ENCODE peak calls at places on chromosomes 16 and 17, in ten cellular contexts. M is HCT116; P is A549; V is naive thymus-derived CD4-positive, alpha-beta T cell; K is endodermal cell; C is uterus; L is CD4-positive, alpha-beta memory T cell; T is adrenal gland; W is heart right ventricle; B is mesendoderm. O is an unnamed sample. For H3K4me1, the result is how much of the 10 kb centered on the place peaks cover.

GRCh38 chr16:52078716-52079655 is 468.0 kb downstream of the TOX3 start:
- DNase-seq in M (no peak), P (no peak), V (no peak), K (no peak), C (no peak), L (no peak), T (no peak), W (no peak), B (no peak), O (no peak)

GRCh38 chr16:75017670-75018525 is 19.1 kb downstream of the ZNRF1 start:
- DNase-seq in M (no peak), P (no peak), V (no peak), K (no peak), C (no peak), L (no peak), T (no peak), W (no peak), B (no peak), O (no peak)

GRCh38 chr16:81241706-81242105 is 3.2 kb downstream of the BCO1 start:
- DNase-seq in M (no peak), P (no peak), V (no peak), K (no peak), C (no peak), L (no peak), T (no peak), W (no peak), B (no peak), O (no peak)

GRCh38 chr16:10362077-10362863 is 23.6 kb upstream of the ATF7IP2 start:
- DNase-seq in M (no peak), P (no peak), V (peak), K (no peak), C (no peak), L (peak), T (no peak), W (no peak), B (no peak), O (no peak)

GRCh38 chr16:14291941-14292825 is 221.1 kb downstream of the MRTFB start:
- DNase-seq in M (no peak), P (no peak), V (no peak), K (peak), C (no peak), L (no peak), T (no peak), W (no peak), B (no peak), O (no peak)

GRCh38 chr17:31722251-31723056 is 136.6 kb downstream of the COPRS start:
- DNase-seq in M (no peak), P (no peak), V (no peak), K (no peak), C (no peak), L (no peak), T (peak), W (peak), B (no peak), O (no peak)

GRCh38 chr16:89268987-89269735 is 51.7 kb downstream of the ZNF778 start:
- DNase-seq in M (no peak), P (no peak), V (no peak), K (no peak), C (no peak), L (no peak), T (peak), W (no peak), B (no peak), O (no peak)

GRCh38 chr17:40854175-40854814 is 12.7 kb downstream of the KRT12 start:
- DNase-seq in M (peak), P (peak), V (no peak), K (no peak), C (no peak), L (no peak), T (no peak), W (no peak), B (no peak), O (no peak)

GRCh38 chr16:77679901-77680300 is 42.4 kb upstream of the NUDT7 start:
- DNase-seq in M (peak), P (no peak), V (no peak), K (no peak), C (no peak), L (no peak), T (no peak), W (no peak), B (no peak), O (no peak)

GRCh38 chr17:83083368-83084201 is 4.2 kb downstream of the METRNL start:
- DNase-seq in M (no peak), P (peak), V (no peak), K (peak), C (peak), L (peak), T (no peak), W (no peak), B (peak), O (no peak)

GRCh38 chr16:23608194-23608593 is 12.1 kb upstream of the NDUFAB1 start:
- DNase-seq in M (no peak), P (no peak), V (no peak), K (no peak), C (no peak), L (no peak), T (no peak), W (peak), B (no peak), O (no peak)

GRCh38 chr17:8871081-8871581 is 3.7 kb upstream of the PIK3R6 start:
- DNase-seq in M (no peak), P (no peak), V (no peak), K (peak), C (no peak), L (no peak), T (no peak), W (no peak), B (no peak), O (no peak)

GRCh38 chr17:77735341-77736206 is 222.9 kb upstream of the TNRC6C start:
- DNase-seq in M (no peak), P (no peak), V (no peak), K (peak), C (peak), L (no peak), T (no peak), W (peak), B (peak), O (no peak)

GRCh38 chr16:48635199-48635718 is 25.3 kb upstream of the N4BP1 start:
- DNase-seq in M (no peak), P (no peak), V (no peak), K (no peak), C (no peak), L (no peak), T (no peak), W (no peak), B (no peak), O (peak)

GRCh38 chr17:82283208-82283749 is 9.8 kb upstream of the CSNK1D start:
- DNase-seq in M (no peak), P (peak), V (no peak), K (no peak), C (no peak), L (no peak), T (no peak), W (no peak), B (no peak), O (no peak)

GRCh38 chr16:52603015-52603414 is 56.1 kb upstream of the TOX3 start:
- DNase-seq in M (no peak), P (no peak), V (no peak), K (no peak), C (no peak), L (no peak), T (no peak), W (no peak), B (no peak), O (no peak)

GRCh38 chr16:80034948-80035700 is 434.6 kb upstream of the MAF start:
- DNase-seq in M (no peak), P (no peak), V (no peak), K (no peak), C (no peak), L (no peak), T (no peak), W (no peak), B (peak), O (no peak)

GRCh38 chr16:10338426-10338825 is 47.4 kb upstream of the ATF7IP2 start:
- DNase-seq in M (no peak), P (no peak), V (no peak), K (no peak), C (no peak), L (no peak), T (no peak), W (peak), B (no peak), O (no peak)

GRCh38 chr16:76653390-76654026 is 376.3 kb downstream of the CNTNAP4 start:
- DNase-seq in M (no peak), P (peak), V (no peak), K (peak), C (no peak), L (no peak), T (peak), W (no peak), B (peak), O (no peak)

GRCh38 chr17:44097110-44097810 is 26.2 kb downstream of the HDAC5 start:
- DNase-seq in M (no peak), P (no peak), V (no peak), K (no peak), C (no peak), L (no peak), T (peak), W (peak), B (no peak), O (no peak)

GRCh38 chr17:14014647-14015046 is 54.7 kb upstream of the COX10 start:
- DNase-seq in M (no peak), P (no peak), V (no peak), K (no peak), C (no peak), L (no peak), T (peak), W (no peak), B (no peak), O (no peak)
- H3K27ac ChIP-seq in M (no peak), P (no peak), V (no peak), K (no peak), C (no peak), L (no peak), T (no peak), W (no peak), B (no peak), O (no peak)

DNA sequence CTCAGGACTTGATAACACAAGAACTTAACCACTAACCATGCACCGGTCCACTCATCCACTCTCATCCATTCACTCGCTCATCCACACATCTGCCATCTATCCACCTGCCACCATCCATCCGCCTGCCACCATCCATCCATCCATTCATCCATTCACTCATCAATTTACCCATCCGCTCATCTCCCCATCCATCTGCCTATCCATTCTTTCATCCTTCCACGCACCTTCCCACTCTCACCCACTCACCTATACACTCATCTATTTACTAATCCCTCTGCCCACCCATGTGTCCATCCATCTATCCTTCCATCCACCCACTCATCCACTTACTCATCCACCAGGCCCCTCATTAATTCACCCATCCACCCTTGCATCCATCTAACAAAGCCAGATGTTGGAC is 131.0 kb downstream of the MRM1 start:
- DNase-seq in M (no peak), P (no peak), V (no peak), K (no peak), C (no peak), L (no peak), T (no peak), W (no peak), B (no peak), O (no peak)
- H3K4me1 ChIP-seq in M (under half), P (under half), V (under half), K (under half), C (under half), L (under half), T (under half), W (under half), B (under half), O (under half)

DNA sequence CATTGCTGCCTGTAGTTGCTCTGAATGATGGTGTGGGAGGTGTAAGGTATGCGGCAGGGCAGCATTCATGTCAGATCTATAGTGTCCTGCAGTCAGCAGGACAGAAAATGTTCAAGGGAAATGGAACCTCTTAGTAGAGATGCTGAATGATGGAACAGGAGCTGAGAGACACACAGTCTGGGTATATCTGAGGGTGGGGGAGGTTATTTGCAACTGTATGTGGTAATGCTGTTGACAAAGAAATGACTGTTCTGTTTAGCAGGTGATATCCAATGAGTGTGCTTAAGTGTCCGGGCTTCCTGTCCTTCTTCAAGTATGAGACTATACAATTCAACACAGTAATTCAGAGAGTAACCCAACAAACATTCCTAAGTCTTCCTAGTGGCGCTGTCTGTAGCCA is 46.6 kb downstream of the STH start:
- DNase-seq in M (no peak), P (no peak), V (no peak), K (no peak), C (no peak), L (no peak), T (no peak), W (no peak), B (no peak), O (no peak)
- H3K27ac ChIP-seq in M (no peak), P (no peak), V (no peak), K (no peak), C (peak), L (no peak), T (no peak), W (no peak), B (no peak), O (no peak)

DNA sequence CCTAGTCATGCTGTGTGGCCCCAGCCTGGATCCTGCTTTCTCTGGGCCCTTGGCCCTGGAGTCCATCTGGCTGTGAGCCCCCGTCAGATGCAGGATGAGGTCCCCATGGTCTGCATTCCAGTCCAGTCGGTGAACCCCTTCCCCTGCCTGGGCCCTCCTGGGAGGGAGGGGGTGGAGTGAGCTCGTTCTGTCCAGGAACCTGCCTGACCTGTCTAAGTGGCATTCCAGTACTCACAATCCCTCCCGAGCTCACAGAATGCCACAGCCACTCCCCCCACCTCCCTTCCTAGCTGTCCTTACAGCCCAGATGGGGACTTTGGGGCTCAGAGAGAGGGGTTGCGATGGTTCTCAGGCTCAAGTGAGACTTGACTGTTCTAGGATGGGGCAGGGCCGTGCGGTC is 15.5 kb downstream of the SPNS2 start:
- DNase-seq in M (no peak), P (no peak), V (no peak), K (peak), C (no peak), L (no peak), T (no peak), W (no peak), B (peak), O (peak)
- H3K4me1 ChIP-seq in M (under half), P (under half), V (under half), K (under half), C (under half), L (under half), T (under half), W (half or more), B (under half), O (under half)

DNA sequence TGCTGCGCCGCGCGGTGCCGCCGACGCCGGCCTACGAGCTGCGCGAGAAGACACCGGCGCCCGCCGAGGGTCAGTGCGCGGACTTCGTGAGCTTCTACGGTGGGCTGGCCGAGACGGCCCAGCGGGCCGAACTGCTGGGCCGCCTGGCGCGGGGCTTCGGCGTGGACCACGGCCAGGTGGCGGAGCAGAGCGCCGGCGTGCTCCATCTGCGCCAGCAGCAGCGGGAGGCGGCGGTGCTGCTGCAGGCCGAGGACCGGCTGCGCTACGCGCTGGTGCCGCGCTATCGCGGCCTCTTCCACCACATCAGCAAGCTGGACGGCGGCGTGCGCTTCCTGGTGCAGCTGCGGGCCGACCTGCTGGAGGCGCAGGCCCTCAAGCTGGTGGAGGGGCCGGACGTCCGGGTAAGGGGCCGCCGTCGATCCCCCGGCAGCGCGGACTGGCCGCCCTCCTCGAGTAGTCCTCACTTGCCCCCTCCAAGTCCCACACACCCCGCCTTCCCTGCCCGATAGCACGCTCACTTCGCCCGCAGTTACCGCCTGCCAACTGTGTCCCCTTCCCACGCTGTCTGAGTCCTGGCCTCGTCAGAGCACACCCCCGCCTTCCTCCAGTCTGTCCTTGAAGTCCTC is 470 bp downstream of the MLYCD start:
- DNase-seq in M (no peak), P (peak), V (peak), K (peak), C (no peak), L (peak), T (peak), W (peak), B (peak), O (no peak)
- H3K27ac ChIP-seq in M (peak), P (peak), V (peak), K (no peak), C (peak), L (peak), T (peak), W (peak), B (peak), O (peak)

GRCh38 chr17:65533855-65534457 is 27.5 kb downstream of the AXIN2 start:
- DNase-seq in M (no peak), P (no peak), V (no peak), K (no peak), C (no peak), L (no peak), T (no peak), W (no peak), B (no peak), O (no peak)
- H3K4me1 ChIP-seq in M (under half), P (under half), V (under half), K (under half), C (under half), L (under half), T (under half), W (under half), B (under half), O (under half)

DNA sequence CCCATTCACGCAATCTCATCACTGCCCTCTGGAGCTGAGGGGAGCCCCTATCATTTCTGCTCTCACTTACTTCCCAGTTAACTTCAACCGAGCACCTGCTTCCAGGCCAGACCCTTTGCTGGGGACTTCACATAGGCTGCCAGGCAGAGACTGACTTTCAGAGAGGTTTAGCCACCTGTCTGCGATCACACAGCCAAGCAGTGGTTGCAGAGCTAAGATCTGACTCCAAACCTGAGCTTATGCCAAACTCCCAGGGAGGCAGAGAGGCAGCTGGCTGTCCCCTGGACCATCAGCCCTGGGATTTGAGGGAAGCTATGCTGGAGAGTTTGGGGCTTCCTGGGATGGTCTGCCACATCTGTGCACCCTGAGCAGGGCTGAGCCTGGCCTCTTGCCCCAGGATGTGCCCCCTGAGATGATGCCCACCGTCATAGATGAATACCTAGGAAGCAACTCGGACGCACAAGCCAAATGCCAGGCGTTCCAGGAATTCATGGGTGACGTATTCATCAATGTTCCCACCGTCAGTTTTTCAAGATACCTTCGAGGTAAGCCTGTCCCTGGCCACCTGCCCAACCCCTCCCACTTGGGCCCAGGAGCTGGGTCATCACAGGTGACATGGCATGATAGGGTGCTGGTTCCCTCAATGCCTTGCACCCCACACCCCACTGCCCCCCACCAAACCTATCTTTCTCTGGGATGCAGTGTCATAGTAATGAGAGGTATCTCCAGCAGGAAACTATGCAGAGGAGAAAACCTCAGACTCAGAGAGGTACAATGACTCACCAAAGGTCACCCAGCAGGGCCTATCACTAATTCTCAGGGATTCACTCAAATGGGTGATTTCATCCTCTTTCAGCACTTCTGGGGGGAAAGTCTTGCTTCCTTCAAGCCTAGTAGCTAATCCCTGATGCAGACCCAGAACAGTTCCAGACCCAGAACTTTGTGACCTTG is 10.0 kb downstream of the CES3 start:
- DNase-seq in M (no peak), P (no peak), V (no peak), K (no peak), C (no peak), L (no peak), T (no peak), W (no peak), B (no peak), O (no peak)
- H3K27ac ChIP-seq in M (peak), P (peak), V (no peak), K (no peak), C (no peak), L (no peak), T (no peak), W (no peak), B (no peak), O (no peak)

DNA sequence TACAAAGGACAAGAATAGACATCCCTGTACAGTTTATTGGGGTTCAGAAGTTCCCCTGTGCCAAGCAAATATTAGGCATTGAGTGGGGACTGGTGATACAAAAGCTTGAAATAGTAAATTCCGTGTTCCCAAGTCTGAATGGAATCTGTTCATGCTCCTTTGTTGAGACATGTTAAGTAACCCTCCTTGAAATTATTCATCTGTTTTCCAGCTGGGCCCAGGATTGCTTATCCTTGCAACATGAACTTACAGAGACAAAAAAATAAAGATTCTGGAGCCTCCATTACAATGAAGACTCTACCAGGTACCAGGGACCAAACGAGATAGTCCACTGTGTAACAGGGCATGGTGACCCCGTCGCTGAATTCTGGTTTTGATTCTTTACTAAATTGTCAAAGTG is 6.1 kb upstream of the CCL8 start:
- DNase-seq in M (no peak), P (no peak), V (no peak), K (no peak), C (no peak), L (no peak), T (no peak), W (no peak), B (no peak), O (no peak)
- H3K4me1 ChIP-seq in M (under half), P (under half), V (under half), K (under half), C (under half), L (under half), T (under half), W (under half), B (under half), O (under half)

GRCh38 chr17:58691701-58692238 is at the start of gene TEX14:
- DNase-seq in M (no peak), P (no peak), V (no peak), K (no peak), C (peak), L (no peak), T (no peak), W (no peak), B (no peak), O (no peak)
- H3K27ac ChIP-seq in M (peak), P (peak), V (peak), K (peak), C (peak), L (peak), T (no peak), W (peak), B (peak), O (peak)

O was measured in prostate gland.